ENCODE peak calls at places on chromosomes 1 and 21, in seven cellular contexts. H is IMR-90, U is H9, P is mesendoderm, Q is neuronal stem cell, I is mesenchymal stem cell, F is H1. D is an unnamed sample.

GRCh38 chr1:51543877-51544276 is 24.8 kb upstream of the EPS15 start:
- DNase-seq in H (no peak), U (no peak), P (no peak), Q (no peak), I (no peak), F (no peak), D (no peak)

GRCh38 chr21:44299085-44299457 is 782 bp upstream of the PFKL start:
- DNase-seq in H (peak), U (no peak), P (no peak), Q (no peak), I (peak), F (no peak), D (no peak)

GRCh38 chr1:16375521-16376359 is 8.7 kb downstream of the SZRD1 start:
- DNase-seq in H (peak), U (no peak), P (no peak), Q (no peak), I (peak), F (no peak), D (peak)

GRCh38 chr1:76269175-76269574 is 194.6 kb downstream of the ST6GALNAC3 start:
- DNase-seq in H (peak), U (no peak), P (no peak), Q (no peak), I (peak), F (no peak), D (peak)

GRCh38 chr1:34779526-34779925 is 1.5 kb upstream of the GJB3 start:
- DNase-seq in H (no peak), U (no peak), P (no peak), Q (no peak), I (no peak), F (no peak), D (peak)

GRCh38 chr1:156146006-156146748 is 7.2 kb upstream of the SEMA4A start:
- DNase-seq in H (peak), U (no peak), P (peak), Q (peak), I (peak), F (no peak), D (peak)

GRCh38 chr21:45989355-45990048 is 7.9 kb downstream of the COL6A1 start:
- DNase-seq in H (no peak), U (no peak), P (no peak), Q (no peak), I (no peak), F (no peak), D (no peak)

GRCh38 chr1:177063648-177064047 is 100.9 kb downstream of the ASTN1 start:
- DNase-seq in H (no peak), U (no peak), P (no peak), Q (no peak), I (no peak), F (no peak), D (no peak)

GRCh38 chr1:77378723-77379533 is 97.1 kb downstream of the AK5 start:
- DNase-seq in H (peak), U (no peak), P (peak), Q (no peak), I (no peak), F (no peak), D (peak)

GRCh38 chr1:116115476-116115875 is 4.3 kb downstream of the MAB21L3 start:
- DNase-seq in H (peak), U (no peak), P (peak), Q (no peak), I (peak), F (no peak), D (peak)

GRCh38 chr1:87392241-87393192 is 63.8 kb downstream of the LMO4 start:
- DNase-seq in H (peak), U (no peak), P (no peak), Q (no peak), I (no peak), F (no peak), D (peak)

GRCh38 chr21:14550200-14550599 is 4.1 kb upstream of the SAMSN1 start:
- DNase-seq in H (no peak), U (no peak), P (peak), Q (no peak), I (no peak), F (no peak), D (peak)

GRCh38 chr21:44929242-44929798 is 8.6 kb upstream of the ITGB2 start:
- DNase-seq in H (no peak), U (no peak), P (no peak), Q (no peak), I (no peak), F (no peak), D (no peak)

GRCh38 chr1:41382531-41383090 is 21.4 kb downstream of the FOXO6 start:
- DNase-seq in H (no peak), U (peak), P (peak), Q (no peak), I (peak), F (no peak), D (no peak)

GRCh38 chr1:11691928-11692711 is 610 bp downstream of the DRAXIN start:
- DNase-seq in H (no peak), U (no peak), P (no peak), Q (no peak), I (no peak), F (peak), D (no peak)

GRCh38 chr1:18955442-18956188 is 861 bp downstream of the IFFO2 start:
- DNase-seq in H (no peak), U (peak), P (peak), Q (no peak), I (peak), F (peak), D (peak)

GRCh38 chr21:16563795-16564194 is 834.0 kb downstream of the USP25 start:
- DNase-seq in H (no peak), U (peak), P (peak), Q (peak), I (no peak), F (peak), D (peak)

GRCh38 chr1:24902471-24902891 is 27.6 kb downstream of the RUNX3 start:
- DNase-seq in H (no peak), U (no peak), P (no peak), Q (no peak), I (no peak), F (no peak), D (no peak)

GRCh38 chr1:244012232-244012631 is 38.9 kb upstream of the ZBTB18 start:
- DNase-seq in H (peak), U (no peak), P (peak), Q (no peak), I (no peak), F (no peak), D (no peak)

GRCh38 chr1:203406446-203407045 is 55.6 kb upstream of the FMOD start:
- DNase-seq in H (no peak), U (no peak), P (no peak), Q (no peak), I (peak), F (no peak), D (no peak)

GRCh38 chr1:236699366-236699765 is 13.1 kb downstream of the ACTN2 start:
- DNase-seq in H (peak), U (no peak), P (no peak), Q (no peak), I (no peak), F (no peak), D (peak)

GRCh38 chr1:29280780-29281131 is 44.4 kb downstream of the PTPRU start:
- DNase-seq in H (peak), U (no peak), P (no peak), Q (no peak), I (no peak), F (no peak), D (peak)

GRCh38 chr1:32931760-32932159 is 30.6 kb upstream of the TMEM54 start:
- DNase-seq in H (no peak), U (no peak), P (no peak), Q (no peak), I (no peak), F (no peak), D (peak)

GRCh38 chr1:245585252-245585959 is 430.6 kb downstream of the KIF26B start:
- DNase-seq in H (peak), U (no peak), P (no peak), Q (no peak), I (peak), F (no peak), D (no peak)

GRCh38 chr1:179817789-179818188 is 59.8 kb downstream of the TOR1AIP2 start:
- DNase-seq in H (peak), U (no peak), P (no peak), Q (no peak), I (peak), F (no peak), D (peak)

GRCh38 chr1:20187813-20188454 is 1.6 kb upstream of the PLA2G2C start:
- DNase-seq in H (no peak), U (no peak), P (no peak), Q (no peak), I (no peak), F (no peak), D (no peak)

GRCh38 chr1:156524985-156525590 is 24.5 kb upstream of the MEF2D start:
- DNase-seq in H (no peak), U (no peak), P (no peak), Q (no peak), I (no peak), F (no peak), D (no peak)

GRCh38 chr21:40990366-40990765 is 143.4 kb upstream of the DSCAM start:
- DNase-seq in H (no peak), U (no peak), P (no peak), Q (no peak), I (no peak), F (no peak), D (no peak)
- H2AK5ac ChIP-seq in H (no peak), U (no peak), P (no peak), Q (peak), I (no peak), F (no peak), D (no peak)

GRCh38 chr1:190259424-190259823 is 218.2 kb downstream of the BRINP3 start:
- DNase-seq in H (no peak), U (no peak), P (no peak), Q (no peak), I (no peak), F (no peak), D (no peak)
- H2BK120ac ChIP-seq in H (no peak), U (no peak), P (no peak), Q (no peak), I (no peak), F (no peak), D (no peak)

DNA sequence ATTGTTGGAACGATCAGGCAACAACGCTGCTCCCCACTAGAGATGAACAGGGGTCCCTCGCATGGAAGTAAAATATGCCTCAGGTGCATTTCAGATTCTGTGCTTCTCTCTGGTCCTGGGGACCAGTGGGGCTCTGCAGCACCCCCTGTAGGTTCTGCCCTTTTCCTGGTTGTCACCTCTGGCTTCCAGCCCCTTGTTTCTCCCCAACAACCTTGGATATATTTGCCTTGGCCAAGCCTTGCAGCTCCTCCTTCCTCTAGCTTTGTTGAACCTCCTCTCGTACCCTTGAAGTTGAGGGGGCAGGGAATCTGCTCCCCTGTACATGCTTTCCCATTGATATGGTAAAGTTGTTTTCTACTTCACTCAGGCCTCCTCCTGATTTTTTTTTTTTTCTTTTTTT is 5.4 kb upstream of the RGSL1 start:
- DNase-seq in H (no peak), U (peak), P (peak), Q (no peak), I (no peak), F (peak), D (no peak)
- H3K18ac ChIP-seq in H (no peak), U (no peak), P (no peak), Q (no peak), I (no peak), F (no peak), D (no peak)

DNA sequence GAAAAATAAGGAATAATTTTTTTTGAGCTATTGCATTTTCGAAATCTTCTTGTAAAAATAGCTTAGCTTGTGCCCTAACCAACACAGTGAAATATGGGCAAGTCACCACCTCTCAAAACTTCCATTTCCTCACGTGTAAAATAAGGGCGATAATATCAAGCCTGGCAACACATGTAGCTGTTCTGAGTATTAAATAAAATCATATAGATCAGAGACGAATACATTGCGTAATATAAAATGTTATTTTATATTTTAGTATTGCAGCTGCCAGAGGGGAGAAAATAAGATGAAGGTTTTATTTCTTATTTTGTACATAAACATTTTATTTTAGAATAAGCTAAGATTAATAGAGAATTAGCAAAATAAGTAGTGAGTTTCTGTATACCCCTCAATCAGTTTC is 85.9 kb downstream of the C21orf91 start:
- DNase-seq in H (no peak), U (no peak), P (no peak), Q (no peak), I (no peak), F (no peak), D (no peak)
- H2AK5ac ChIP-seq in H (no peak), U (no peak), P (no peak), Q (no peak), I (no peak), F (no peak), D (no peak)

DNA sequence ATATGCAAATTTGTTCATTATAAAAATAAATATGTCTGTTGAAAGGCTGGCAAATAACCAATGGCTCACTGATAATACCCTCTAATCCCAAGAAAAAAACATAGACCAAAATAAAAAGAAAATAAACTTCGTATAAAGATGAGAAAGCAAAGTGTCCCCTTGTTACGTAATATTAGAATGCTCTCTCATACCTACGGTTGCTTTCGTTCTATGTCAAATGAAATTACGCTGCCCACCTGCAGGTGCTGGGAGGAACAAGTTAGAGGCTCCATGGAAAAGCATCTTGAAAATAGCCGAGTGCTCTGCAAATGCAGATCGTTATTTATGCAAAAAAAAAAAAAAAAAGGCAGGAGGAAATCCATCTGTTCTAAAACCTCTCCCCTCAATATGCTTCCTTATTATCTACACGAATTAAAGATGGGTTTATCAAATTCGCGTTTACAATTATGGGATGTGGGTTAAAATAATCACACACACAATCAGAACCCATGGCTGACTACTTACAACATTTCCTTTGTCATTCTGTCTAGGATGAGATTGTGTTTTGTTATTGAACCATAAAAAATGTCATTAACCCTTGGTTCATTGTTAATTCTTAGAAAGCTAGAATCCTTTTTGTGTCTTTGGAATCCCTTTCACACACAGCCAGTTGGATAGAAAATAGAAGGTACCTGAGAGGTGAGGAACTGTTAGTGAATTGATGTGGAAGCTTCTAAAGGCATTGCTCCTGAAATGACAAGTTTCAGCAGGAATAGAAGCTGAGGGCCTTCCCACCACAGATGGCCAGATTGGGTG is 268.6 kb downstream of the SETD4 start:
- DNase-seq in H (no peak), U (no peak), P (no peak), Q (peak), I (no peak), F (no peak), D (no peak)
- H2BK120ac ChIP-seq in H (no peak), U (no peak), P (no peak), Q (no peak), I (no peak), F (no peak), D (no peak)

GRCh38 chr1:44141531-44141930 is at the start of gene KLF18:
- DNase-seq in H (no peak), U (no peak), P (no peak), Q (no peak), I (no peak), F (no peak), D (no peak)
- H3K18ac ChIP-seq in H (no peak), U (no peak), P (no peak), Q (no peak), I (no peak), F (no peak), D (no peak)

GRCh38 chr1:1411626-1412025 is 4.5 kb upstream of the MRPL20 start:
- DNase-seq in H (no peak), U (no peak), P (no peak), Q (no peak), I (no peak), F (no peak), D (no peak)
- H2AK5ac ChIP-seq in H (no peak), U (no peak), P (no peak), Q (no peak), I (no peak), F (no peak), D (no peak)

DNA sequence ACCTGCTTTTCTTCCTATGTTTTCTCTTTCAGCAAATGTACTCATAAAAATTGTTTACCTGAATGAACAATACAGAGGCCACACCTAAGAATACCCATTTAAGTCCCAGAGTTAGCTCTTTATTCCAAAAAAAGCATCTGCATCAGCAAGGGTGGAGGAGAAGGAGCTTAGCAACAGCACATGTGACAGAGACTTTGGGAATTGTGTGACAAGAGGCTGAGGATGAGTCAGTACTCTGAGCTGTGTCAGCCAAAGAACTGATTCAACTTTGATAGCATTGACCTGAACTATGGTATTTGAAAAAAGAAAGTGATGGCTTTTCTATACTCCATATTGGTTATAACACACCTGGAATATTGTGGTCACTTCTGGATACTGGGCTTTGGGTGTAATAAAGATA is 162.7 kb downstream of the ZNF648 start:
- DNase-seq in H (no peak), U (no peak), P (peak), Q (no peak), I (no peak), F (no peak), D (no peak)
- H2BK120ac ChIP-seq in H (no peak), U (no peak), P (no peak), Q (no peak), I (no peak), F (no peak), D (no peak)

GRCh38 chr1:46800742-46801141 is 1.9 kb downstream of the CYP4B1 start:
- DNase-seq in H (no peak), U (no peak), P (no peak), Q (no peak), I (no peak), F (no peak), D (peak)

GRCh38 chr1:46798820-46799219 is at the start of gene CYP4B1:
- DNase-seq in H (no peak), U (no peak), P (no peak), Q (no peak), I (no peak), F (no peak), D (no peak)

GRCh38 chr1:46802901-46803574 is 4.2 kb downstream of the CYP4B1 start:
- DNase-seq in H (no peak), U (no peak), P (no peak), Q (no peak), I (no peak), F (no peak), D (no peak)

GRCh38 chr1:46802081-46802480 is 3.2 kb downstream of the CYP4B1 start:
- DNase-seq in H (no peak), U (no peak), P (no peak), Q (no peak), I (no peak), F (no peak), D (no peak)

GRCh38 chr1:46801323-46802055 is 2.6 kb downstream of the CYP4B1 start:
- DNase-seq in H (no peak), U (no peak), P (no peak), Q (no peak), I (no peak), F (no peak), D (no peak)
- H3K18ac ChIP-seq in H (no peak), U (no peak), P (no peak), Q (no peak), I (no peak), F (no peak), D (no peak)

D was measured in trophoblast cell.